ENCODE peak calls at places on chromosomes 1 and 21, in nine cellular contexts. R, A, H, U, M, C, L, S and N are unnamed samples.

GRCh38 chr1:181127898-181128453 is 39.5 kb downstream of the IER5 start:
- DNase-seq in R (no peak), C (no peak), A (no peak), S (no peak), L (no peak), U (no peak), M (no peak), H (peak; percentile 16), N (no peak)

GRCh38 chr1:67684526-67685066 is 405 bp upstream of the GADD45A start:
- DNase-seq in H (no peak), A (no peak), S (no peak), L (no peak), M (no peak), C (peak; percentile 4), U (no peak), R (no peak), N (no peak)

GRCh38 chr21:44920694-44921604 is at the start of gene ITGB2:
- DNase-seq in S (no peak), H (no peak), M (no peak), R (peak; percentile 52), C (no peak), U (peak; percentile 60), A (peak; percentile 83), L (no peak), N (peak; percentile 54)

GRCh38 chr1:11374079-11374747 is 101.2 kb downstream of the UBIAD1 start:
- DNase-seq in S (no peak), L (no peak), H (no peak), R (no peak), C (no peak), M (no peak), A (peak; percentile 28), U (no peak), N (no peak)

GRCh38 chr1:219806642-219807041 is 121.7 kb downstream of the SLC30A10 start:
- DNase-seq in R (no peak), S (no peak), H (no peak), U (no peak), M (no peak), C (no peak), A (no peak), L (no peak), N (no peak)

GRCh38 chr1:21904725-21905520 is 32.2 kb downstream of the HSPG2 start:
- DNase-seq in S (peak; percentile 27), M (no peak), A (no peak), H (peak; percentile 50), L (no peak), C (no peak), U (peak; percentile 97), R (peak; percentile 59), N (no peak)

GRCh38 chr1:36755313-36756230 is 272.9 kb upstream of the CSF3R start:
- DNase-seq in H (no peak), M (no peak), L (no peak), R (no peak), A (no peak), C (no peak), U (no peak), S (no peak), N (no peak)

GRCh38 chr1:202106340-202107284 is 16.1 kb upstream of the GPR37L1 start:
- DNase-seq in L (no peak), R (no peak), A (no peak), S (no peak), C (no peak), U (peak; percentile 92), M (no peak), H (no peak), N (no peak)

GRCh38 chr21:44549525-44550211 is 1.6 kb downstream of the KRTAP10-2 start:
- DNase-seq in A (no peak), C (no peak), H (no peak), R (no peak), M (peak; percentile 63), L (no peak), U (no peak), S (no peak), N (no peak)

GRCh38 chr1:227902641-227902990 is 45.1 kb downstream of the WNT9A start:
- DNase-seq in L (no peak), H (no peak), A (no peak), S (no peak), C (no peak), R (peak; percentile 3), U (no peak), M (no peak), N (no peak)

GRCh38 chr1:241985787-241986186 is 13.1 kb downstream of the MAP1LC3C start:
- DNase-seq in H (peak; percentile 58), A (peak; percentile 16), C (peak; percentile 4), R (no peak), L (no peak), U (peak; percentile 41), M (peak; percentile 58), S (no peak), N (no peak)

GRCh38 chr1:201894343-201895119 is 5.8 kb downstream of the SHISA4 start:
- DNase-seq in H (no peak), U (no peak), L (no peak), A (no peak), C (no peak), R (no peak), M (peak; percentile 67), S (no peak), N (no peak)

GRCh38 chr1:10598088-10598712 is 123.5 kb downstream of the PEX14 start:
- DNase-seq in R (no peak), U (no peak), H (no peak), S (no peak), M (no peak), A (no peak), C (no peak), L (no peak), N (no peak)

GRCh38 chr1:2141025-2141424 is 53.5 kb downstream of the FAAP20 start:
- DNase-seq in U (no peak), L (no peak), R (no peak), M (no peak), C (no peak), H (no peak), S (no peak), A (no peak), N (no peak)

GRCh38 chr21:27423073-27423472 is 456.2 kb upstream of the ADAMTS5 start:
- DNase-seq in R (peak; percentile 59), U (peak; percentile 50), L (peak; percentile 26), S (no peak), M (no peak), H (peak; percentile 98), A (no peak), C (no peak), N (no peak)

GRCh38 chr1:10384219-10384618 is 14.6 kb upstream of the PGD start:
- DNase-seq in R (no peak), C (no peak), S (no peak), L (no peak), H (no peak), A (no peak), M (no peak), U (no peak), N (no peak)

DNA sequence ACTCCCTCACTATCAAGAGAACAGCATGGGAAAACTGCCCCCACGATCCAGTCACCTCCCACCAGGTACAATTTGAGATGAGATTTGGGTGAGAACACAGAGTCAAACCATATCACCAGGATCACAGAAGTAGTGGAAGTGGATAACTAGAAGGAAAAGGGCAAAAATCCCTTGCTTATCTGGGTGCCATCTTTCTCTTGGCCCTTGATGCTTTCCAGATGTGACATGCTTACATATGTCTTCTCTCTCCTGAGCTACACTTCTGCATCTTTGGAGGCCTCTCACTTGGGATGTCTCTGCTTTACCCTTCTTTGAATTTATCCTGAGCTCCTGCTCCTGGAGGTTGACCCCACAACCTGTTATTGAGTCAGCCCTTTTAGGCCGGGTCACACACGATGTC is 57.6 kb upstream of the APOBEC4 start:
- DNase-seq in H (no peak), A (no peak), U (no peak), S (no peak), R (no peak), M (no peak), C (no peak), L (no peak), N (no peak)
- H3K27ac ChIP-seq in H (no peak overlapping the region), A (no peak overlapping the region), U (no peak overlapping the region), S (no peak overlapping the region), R (no peak overlapping the region), M (no peak overlapping the region), C (no peak overlapping the region), L (no peak overlapping the region), N (no peak overlapping the region)

GRCh38 chr1:226657788-226658537 is 81.1 kb downstream of the ITPKB start:
- DNase-seq in L (no peak), M (no peak), U (peak; percentile 63), S (no peak), H (no peak), C (no peak), R (no peak), A (no peak), N (no peak)
- H3K4me1 ChIP-seq in L (peaks cover 68% of the 10 kb centered on the region), M (peaks cover 16% of the 10 kb centered on the region), U (peaks cover 72% of the 10 kb centered on the region), S (no peaks in the 10 kb centered on the region), H (peaks cover 44% of the 10 kb centered on the region), C (no peaks in the 10 kb centered on the region), R (peaks cover 95% of the 10 kb centered on the region), A (no peaks in the 10 kb centered on the region), N (peaks cover under 1% of the 10 kb centered on the region)

GRCh38 chr1:167206166-167206835 is 14.4 kb upstream of the POU2F1 start:
- DNase-seq in U (no peak), H (no peak), R (no peak), A (no peak), L (no peak), M (no peak), C (no peak), S (no peak), N (no peak)

GRCh38 chr1:167210966-167211674 is 9.6 kb upstream of the POU2F1 start:
- DNase-seq in U (no peak), M (no peak), L (no peak), C (no peak), R (no peak), A (no peak), S (no peak), H (no peak), N (no peak)

GRCh38 chr1:167208624-167208976 is 12.1 kb upstream of the POU2F1 start:
- DNase-seq in M (no peak), S (no peak), L (no peak), A (no peak), H (no peak), R (no peak), C (no peak), U (no peak), N (no peak)

GRCh38 chr1:167207940-167208623 is 12.6 kb upstream of the POU2F1 start:
- DNase-seq in A (peak; percentile 35), L (no peak), H (no peak), M (no peak), R (no peak), U (no peak), S (no peak), C (no peak), N (no peak)

GRCh38 chr1:167209044-167209443 is 11.6 kb upstream of the POU2F1 start:
- DNase-seq in R (no peak), L (no peak), A (no peak), M (no peak), C (no peak), U (no peak), S (no peak), H (no peak), N (no peak)
- H3K9me3 ChIP-seq in R (peaks cover 10% of the 10 kb centered on the region), L (no peaks in the 10 kb centered on the region), A (peaks cover 19% of the 10 kb centered on the region), M (peaks cover 5% of the 10 kb centered on the region), C (peaks cover 9% of the 10 kb centered on the region), U (no peaks in the 10 kb centered on the region), S (no peaks in the 10 kb centered on the region), H (no peaks in the 10 kb centered on the region), N (no peaks in the 10 kb centered on the region)

GRCh38 chr1:186806477-186806876 is 22.3 kb upstream of the PLA2G4A start:
- DNase-seq in H (peak; percentile 22), U (no peak), R (peak; percentile 6), C (no peak), M (peak; percentile 32), L (peak; percentile 4), A (peak; percentile 10), S (no peak), N (no peak)
- H3K27ac ChIP-seq in H (no peak overlapping the region), U (no peak overlapping the region), R (no peak overlapping the region), C (no peak overlapping the region), M (no peak overlapping the region), L (no peak overlapping the region), A (no peak overlapping the region), S (no peak overlapping the region), N (no peak overlapping the region)

GRCh38 chr1:154835531-154836285 is 34.4 kb downstream of the KCNN3 start:
- DNase-seq in A (no peak), H (no peak), M (no peak), R (no peak), C (no peak), S (no peak), L (no peak), U (no peak), N (no peak)
- H3K4me1 ChIP-seq in A (no peaks in the 10 kb centered on the region), H (no peaks in the 10 kb centered on the region), M (no peaks in the 10 kb centered on the region), R (peaks cover 40% of the 10 kb centered on the region), C (no peaks in the 10 kb centered on the region), S (peaks cover 44% of the 10 kb centered on the region), L (peaks cover 45% of the 10 kb centered on the region), U (peaks cover 18% of the 10 kb centered on the region), N (no peaks in the 10 kb centered on the region)